ENCODE peak calls at places on chromosomes 2 and 18, in six cellular contexts. C is H9, O is IMR-90, H is trophoblast cell, J is neuronal stem cell, T is H1. I is an unnamed sample.
A peak's percentile ranks its signal among the peaks of the same experiment; 100 is the strongest.

GRCh38 chr18:74928194-74928968 is 280.6 kb downstream of the PTGR3 start:
- DNase-seq in C (no peak), O (no peak), H (no peak), J (no peak), T (no peak), I (no peak)

GRCh38 chr2:229269146-229269545 is 1.9 kb downstream of the PID1 start:
- DNase-seq in C (no peak), T (no peak), O (no peak), J (no peak), H (no peak), I (no peak)

GRCh38 chr2:146317959-146318358 is 1526.9 kb upstream of the ACVR2A start:
- DNase-seq in O (peak; percentile 93), T (no peak), C (no peak), J (no peak), H (no peak), I (peak; percentile 62)

GRCh38 chr2:43100883-43101662 is 125.3 kb downstream of the ZFP36L2 start:
- DNase-seq in H (no peak), T (peak; percentile 85), O (peak; percentile 43), J (peak; percentile 91), C (peak; percentile 78), I (no peak)

GRCh38 chr2:109345091-109345490 is 216.1 kb downstream of the SH3RF3 start:
- DNase-seq in O (no peak), J (no peak), C (no peak), T (no peak), H (no peak), I (no peak)

GRCh38 chr2:126953483-126953882 is 54.8 kb downstream of the TEX51 start:
- DNase-seq in H (no peak), C (no peak), O (no peak), J (no peak), T (peak; percentile 22), I (no peak)

GRCh38 chr2:99865818-99866676 is 276.3 kb downstream of the AFF3 start:
- DNase-seq in O (peak; percentile 39), C (no peak), J (no peak), T (no peak), H (peak; percentile 94), I (peak; percentile 78)

GRCh38 chr2:74081030-74081429 is 66.7 kb downstream of the BOLA3 start:
- DNase-seq in T (no peak), H (no peak), C (no peak), J (no peak), O (peak; percentile 37), I (peak; percentile 30)

GRCh38 chr2:108787209-108787558 is 613 bp downstream of the CCDC138 start:
- DNase-seq in J (peak; percentile 2), O (no peak), T (no peak), H (no peak), C (no peak), I (no peak)

GRCh38 chr2:109523536-109524361 is 90.0 kb downstream of the SEPTIN10 start:
- DNase-seq in J (no peak), O (no peak), C (no peak), H (no peak), T (no peak), I (no peak)

GRCh38 chr2:149903626-149904025 is 316.1 kb upstream of the MMADHC start:
- DNase-seq in J (no peak), T (no peak), O (peak; percentile 38), H (no peak), C (no peak), I (no peak)
- H3K14ac ChIP-seq in J (no peak overlapping the region), T (no peak overlapping the region), O (no peak overlapping the region), H (no peak overlapping the region), C (no peak overlapping the region), I (no peak overlapping the region)

GRCh38 chr2:176174382-176174834 is 14.1 kb upstream of the HOXD1 start:
- DNase-seq in T (peak; percentile 48), J (no peak), O (no peak), H (no peak), C (no peak), I (no peak)
- H2AFZ ChIP-seq in T (no peak overlapping the region), J (peak overlapping the region; percentile 93), O (peak overlapping the region; percentile 23), H (no peak overlapping the region), C (no peak overlapping the region), I (no peak overlapping the region)

GRCh38 chr2:170381678-170382077 is 203.7 kb downstream of the MYO3B start:
- DNase-seq in J (no peak), O (no peak), C (no peak), T (no peak), H (no peak), I (no peak)

GRCh38 chr2:170380267-170380666 is 202.3 kb downstream of the MYO3B start:
- DNase-seq in H (no peak), T (no peak), O (no peak), C (no peak), J (no peak), I (no peak)

GRCh38 chr2:170375192-170375591 is 197.2 kb downstream of the MYO3B start:
- DNase-seq in C (no peak), T (no peak), O (no peak), J (no peak), H (no peak), I (no peak)

DNA sequence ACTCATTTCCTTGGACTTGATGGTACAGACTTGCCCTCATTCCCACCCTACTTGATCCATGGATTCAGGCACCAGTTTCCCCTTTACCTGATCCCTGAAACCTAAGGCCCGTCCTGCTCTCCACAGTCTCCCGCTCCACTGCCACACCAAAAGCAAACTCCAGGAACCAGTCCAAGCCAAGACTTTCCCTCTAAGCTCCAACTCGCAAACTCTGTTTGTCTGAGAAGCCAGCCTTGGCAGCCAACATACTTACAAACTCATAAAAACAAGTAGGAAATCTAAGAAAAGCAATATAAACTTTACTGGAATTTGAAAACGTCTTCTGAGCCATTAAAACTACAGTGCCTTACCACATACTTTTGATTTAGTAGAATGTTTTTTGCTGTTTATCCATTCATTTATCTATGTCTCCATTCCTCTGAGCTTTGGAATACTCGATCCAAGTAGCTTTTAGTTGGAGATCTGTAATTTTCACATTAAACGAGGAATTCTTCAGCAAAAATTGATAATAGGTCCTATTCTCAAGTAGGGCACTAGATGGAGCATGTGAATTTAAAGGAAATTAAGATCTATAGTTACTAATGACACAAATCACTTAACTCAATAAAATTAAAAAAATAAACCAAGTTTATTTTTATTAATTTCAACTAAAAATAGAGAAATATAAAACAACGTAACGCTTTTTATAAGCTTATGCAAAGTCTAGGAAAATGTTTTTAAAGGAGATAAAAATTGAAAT is 199.7 kb downstream of the MYO3B start:
- DNase-seq in C (no peak), J (no peak), T (no peak), O (no peak), H (no peak), I (no peak)
- H3K18ac ChIP-seq in C (no peak overlapping the region), J (no peak overlapping the region), T (no peak overlapping the region), O (no peak overlapping the region), H (no peak overlapping the region), I (no peak overlapping the region)

GRCh38 chr2:188512456-188512855 is 220.8 kb downstream of the GULP1 start:
- DNase-seq in J (no peak), H (no peak), T (no peak), C (no peak), O (peak; percentile 77), I (peak; percentile 70)
- H3K14ac ChIP-seq in J (no peak overlapping the region), H (no peak overlapping the region), T (no peak overlapping the region), C (no peak overlapping the region), O (no peak overlapping the region), I (no peak overlapping the region)

GRCh38 chr2:119702918-119703401 is 24.0 kb downstream of the TMEM177 start:
- DNase-seq in O (peak; percentile 46), H (peak; percentile 48), J (peak; percentile 37), C (peak; percentile 90), T (peak; percentile 91), I (peak; percentile 51)
- H2AFZ ChIP-seq in O (peak overlapping the region; percentile 76), H (peak overlapping the region; percentile 8), J (peak overlapping the region; percentile 75), C (no peak overlapping the region), T (no peak overlapping the region), I (no peak overlapping the region)

GRCh38 chr2:47086054-47086471 is 69.0 kb downstream of the STPG4 start:
- DNase-seq in O (no peak), H (no peak), J (no peak), T (no peak), C (no peak), I (no peak)

GRCh38 chr2:47086571-47086970 is 68.5 kb downstream of the STPG4 start:
- DNase-seq in O (no peak), C (no peak), H (no peak), T (no peak), J (no peak), I (peak; percentile 81)

GRCh38 chr2:47089083-47089464 is 66.0 kb downstream of the STPG4 start:
- DNase-seq in H (no peak), O (peak; percentile 77), T (no peak), C (no peak), J (no peak), I (peak; percentile 80)

GRCh38 chr2:47087051-47087450 is 68.1 kb downstream of the STPG4 start:
- DNase-seq in C (no peak), O (no peak), J (no peak), T (no peak), H (no peak), I (no peak)

GRCh38 chr2:47088371-47089082 is 66.6 kb downstream of the STPG4 start:
- DNase-seq in H (no peak), C (peak; percentile 52), O (peak; percentile 56), J (no peak), T (no peak), I (peak; percentile 65)
- H3K18ac ChIP-seq in H (peak overlapping the region; percentile 21), C (no peak overlapping the region), O (peak overlapping the region; percentile 25), J (no peak overlapping the region), T (no peak overlapping the region), I (peak overlapping the region; percentile 40)

GRCh38 chr2:10634495-10634894 is 55.3 kb downstream of the NOL10 start:
- DNase-seq in H (no peak), O (peak; percentile 26), C (no peak), J (no peak), T (no peak), I (no peak)

GRCh38 chr2:10635430-10635829 is 54.3 kb downstream of the NOL10 start:
- DNase-seq in H (peak; percentile 20), T (no peak), C (no peak), J (no peak), O (no peak), I (no peak)

GRCh38 chr2:10632230-10632629 is 57.5 kb downstream of the NOL10 start:
- DNase-seq in J (no peak), T (no peak), C (no peak), O (no peak), H (no peak), I (no peak)

GRCh38 chr2:10638093-10638492 is 51.7 kb downstream of the NOL10 start:
- DNase-seq in T (no peak), H (no peak), C (no peak), J (no peak), O (no peak), I (no peak)
- H3K14ac ChIP-seq in T (no peak overlapping the region), H (no peak overlapping the region), C (no peak overlapping the region), J (no peak overlapping the region), O (no peak overlapping the region), I (no peak overlapping the region)